ENCODE peak calls at places on chromosomes 16 and 17, in five cellular contexts. B is esophagus squamous epithelium, W is heart left ventricle, N is fibroblast of lung, U is sigmoid colon. Y is an unnamed sample.

GRCh38 chr16:83624436-83625120 is 183.2 kb upstream of the HSBP1 start:
- DNase-seq in B (no peak), W (no peak), N (no peak), U (no peak), Y (no peak)

GRCh38 chr17:78993241-78993956 is 13.7 kb upstream of the LGALS3BP start:
- DNase-seq in B (no peak), W (peak; percentile 66), N (peak; percentile 56), U (peak; percentile 67), Y (no peak)

GRCh38 chr16:66580605-66581209 is 1.4 kb downstream of the CMTM2 start:
- DNase-seq in B (no peak), W (no peak), N (peak; percentile 85), U (no peak), Y (no peak)

GRCh38 chr17:19743101-19744100 is 4.7 kb downstream of the ALDH3A1 start:
- DNase-seq in B (no peak), W (peak; percentile 56), N (no peak), U (no peak), Y (no peak)

GRCh38 chr16:72198641-72199250 is 26.8 kb upstream of the PMFBP1 start:
- DNase-seq in B (no peak), W (no peak), N (no peak), U (no peak), Y (no peak)

GRCh38 chr16:85888405-85889331 is 10.3 kb upstream of the IRF8 start:
- DNase-seq in B (no peak), W (no peak), N (peak; percentile 22), U (no peak), Y (no peak)

GRCh38 chr17:69552986-69553667 is 138.6 kb downstream of the MAP2K6 start:
- DNase-seq in B (no peak), W (no peak), N (no peak), U (no peak), Y (no peak)

GRCh38 chr16:65965632-65966031 is 400.9 kb upstream of the CDH5 start:
- DNase-seq in B (no peak), W (no peak), N (no peak), U (no peak), Y (no peak)

GRCh38 chr16:75351183-75351582 is 82.1 kb downstream of the CFDP1 start:
- DNase-seq in B (no peak), W (no peak), N (peak; percentile 68), U (no peak), Y (no peak)

GRCh38 chr17:13024033-13024432 is 6.2 kb upstream of the ELAC2 start:
- DNase-seq in B (no peak), W (no peak), N (no peak), U (no peak), Y (no peak)

GRCh38 chr17:7587420-7587786 is 2.5 kb downstream of the SOX15 start:
- DNase-seq in B (no peak), W (no peak), N (peak; percentile 91), U (no peak), Y (no peak)

GRCh38 chr17:46108120-46108519 is 85.1 kb downstream of the KANSL1 start:
- DNase-seq in B (no peak), W (no peak), N (no peak), U (no peak), Y (no peak)
- H3K4me1 ChIP-seq in B (peaks cover 70% of the 10 kb centered on the region), W (peaks cover 43% of the 10 kb centered on the region), N (no peaks in the 10 kb centered on the region), U (peaks cover 77% of the 10 kb centered on the region), Y (peaks cover 58% of the 10 kb centered on the region)

DNA sequence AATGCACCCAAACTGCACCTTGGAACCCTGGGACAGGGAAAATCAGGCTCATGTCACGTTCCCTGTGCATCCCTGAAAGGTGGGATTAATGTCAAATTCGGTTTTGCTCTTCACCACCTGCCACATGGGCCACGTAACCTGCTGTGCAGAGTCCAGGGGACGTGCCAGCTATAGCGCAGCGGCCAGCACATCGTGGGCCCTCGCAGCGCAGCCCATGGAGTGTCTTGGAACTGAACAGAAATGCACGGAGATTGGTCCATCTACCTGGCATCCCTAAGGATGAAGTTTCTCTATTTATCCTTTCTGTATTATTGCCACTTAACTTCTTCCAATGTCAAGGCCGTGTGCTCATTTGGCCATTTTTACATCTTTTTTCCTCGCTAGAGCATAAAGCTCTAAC is 68.1 kb upstream of the TRAP1 start:
- DNase-seq in B (no peak), W (no peak), N (no peak), U (no peak), Y (no peak)
- H3K36me3 ChIP-seq in B (peaks cover under 1% of the 10 kb centered on the region), W (peaks cover 30% of the 10 kb centered on the region), N (peaks cover 5% of the 10 kb centered on the region), U (no peaks in the 10 kb centered on the region), Y (peaks cover 83% of the 10 kb centered on the region)

GRCh38 chr16:13138528-13138927 is 237.1 kb downstream of the SHISA9 start:
- DNase-seq in B (no peak), W (no peak), N (no peak), U (no peak), Y (no peak)

GRCh38 chr16:13134843-13135242 is 233.4 kb downstream of the SHISA9 start:
- DNase-seq in B (no peak), W (no peak), N (no peak), U (no peak), Y (no peak)

GRCh38 chr16:13143551-13143950 is 242.2 kb downstream of the SHISA9 start:
- DNase-seq in B (no peak), W (no peak), N (no peak), U (no peak), Y (no peak)

GRCh38 chr16:13136896-13137295 is 235.5 kb downstream of the SHISA9 start:
- DNase-seq in B (no peak), W (no peak), N (no peak), U (no peak), Y (no peak)

GRCh38 chr16:13139661-13140241 is 238.4 kb downstream of the SHISA9 start:
- DNase-seq in B (no peak), W (no peak), N (no peak), U (no peak), Y (no peak)
- H3K27ac ChIP-seq in B (no peak overlapping the region), W (no peak overlapping the region), N (no peak overlapping the region), U (no peak overlapping the region), Y (no peak overlapping the region)

DNA sequence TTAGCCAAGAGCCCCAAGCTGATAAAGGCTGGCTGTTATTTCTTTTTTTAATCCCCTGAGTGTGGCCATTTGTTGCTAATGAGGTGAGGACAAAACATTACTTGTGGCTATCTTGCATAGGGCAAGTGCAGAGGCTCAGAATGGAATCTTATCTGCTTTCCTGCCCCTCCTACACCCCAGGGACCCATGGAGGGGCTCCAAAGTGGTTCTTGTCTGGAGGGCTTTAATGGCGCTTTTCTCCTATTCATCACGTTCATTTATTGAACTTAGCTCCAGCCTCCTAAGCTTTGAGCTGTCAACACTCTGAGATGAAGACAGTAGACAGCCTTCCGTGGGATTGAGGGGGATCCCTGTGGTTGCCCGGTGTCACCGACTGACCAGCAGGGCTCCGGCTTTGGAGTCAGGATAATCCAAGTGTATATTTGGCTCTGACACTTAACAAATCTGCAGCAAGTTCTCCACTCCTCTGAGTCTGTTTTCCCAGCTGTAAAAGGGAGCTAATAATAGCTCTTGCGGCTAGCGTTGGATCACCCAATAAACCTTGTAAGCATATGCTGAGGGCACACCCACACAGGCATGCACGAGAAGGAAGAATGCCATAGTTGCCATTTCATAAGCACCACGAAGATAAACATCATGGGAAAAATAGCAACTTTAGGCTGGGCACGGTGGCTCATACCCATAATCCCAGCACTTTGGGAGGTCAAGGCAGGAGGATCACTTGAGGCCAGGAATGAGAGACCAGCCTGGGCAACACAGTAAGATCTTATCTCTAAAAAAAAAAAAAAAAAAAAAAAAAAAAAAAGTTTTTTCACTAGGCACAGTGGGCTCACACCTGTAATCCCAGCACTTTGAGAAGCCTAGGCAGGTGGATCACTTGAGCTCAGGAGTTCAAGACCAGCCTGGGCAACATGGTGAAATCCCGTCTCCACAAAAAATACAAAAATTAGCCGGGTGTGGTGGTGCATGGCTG is 44.8 kb downstream of the MYH11 start:
- DNase-seq in B (no peak), W (no peak), N (peak; percentile 84), U (peak; percentile 72), Y (no peak)
- H3K4me1 ChIP-seq in B (peaks cover 40% of the 10 kb centered on the region), W (no peaks in the 10 kb centered on the region), N (peaks cover 10% of the 10 kb centered on the region), U (peaks cover 96% of the 10 kb centered on the region), Y (peaks cover 17% of the 10 kb centered on the region)

GRCh38 chr16:1561836-1562235 is 28.4 kb downstream of the TMEM204 start:
- DNase-seq in B (no peak), W (no peak), N (no peak), U (no peak), Y (no peak)

GRCh38 chr16:1560866-1561265 is 27.4 kb downstream of the TMEM204 start:
- DNase-seq in B (no peak), W (no peak), N (no peak), U (no peak), Y (no peak)

GRCh38 chr16:1559446-1559975 is 26.0 kb downstream of the TMEM204 start:
- DNase-seq in B (no peak), W (no peak), N (no peak), U (no peak), Y (no peak)

GRCh38 chr16:1561266-1561665 is 27.8 kb downstream of the TMEM204 start:
- DNase-seq in B (no peak), W (no peak), N (no peak), U (no peak), Y (no peak)

GRCh38 chr16:1560153-1560552 is 26.7 kb downstream of the TMEM204 start:
- DNase-seq in B (no peak), W (no peak), N (no peak), U (peak; percentile 59), Y (no peak)
- H3K36me3 ChIP-seq in B (peaks cover 3% of the 10 kb centered on the region), W (peaks cover 55% of the 10 kb centered on the region), N (peaks cover 4% of the 10 kb centered on the region), U (peaks cover 36% of the 10 kb centered on the region), Y (peaks cover 96% of the 10 kb centered on the region)

DNA sequence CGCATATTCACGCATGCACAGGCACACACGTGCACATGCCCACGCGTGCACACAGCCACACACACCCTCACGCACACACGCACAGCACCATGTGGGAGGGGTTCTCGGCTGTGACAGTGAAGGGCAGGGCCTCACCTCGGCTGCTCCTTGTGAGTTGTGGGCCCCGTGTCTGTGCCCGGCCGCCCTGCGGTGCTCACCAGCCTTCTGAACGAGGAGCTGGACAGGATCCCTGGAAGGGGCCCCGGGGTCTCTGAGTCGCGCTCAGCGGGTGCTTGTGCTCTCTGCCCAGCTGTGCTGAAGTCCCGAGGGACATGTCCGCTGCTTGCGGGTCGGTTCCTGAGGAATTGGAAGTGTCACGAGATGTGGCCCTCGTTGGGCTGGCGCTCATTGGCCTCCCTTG is 16.1 kb downstream of the TSC2 start:
- DNase-seq in B (no peak), W (no peak), N (no peak), U (no peak), Y (no peak)
- H3K27ac ChIP-seq in B (no peak overlapping the region), W (no peak overlapping the region), N (no peak overlapping the region), U (no peak overlapping the region), Y (no peak overlapping the region)